ENCODE peak calls at places on chromosomes 12 and 14, in six cellular contexts. One of them, this sample, is unnamed.

GRCh38 chr14:71266994-71267636 is 359.9 kb downstream of the PCNX1 start:
- DNase-seq in GM23338: no peak
- DNase-seq in activated CD8-positive, alpha-beta memory T cell treated with anti-CD3 and anti-CD28 coated beads, Interleukin-2, amount 50 U/mL, for 48 hours: no peak
- DNase-seq in stimulated activated naive B cell treated with anti-CD40 and anti-IgM and Interleukin-4, amounts not matched to agents 10 μg/mL and 1 μg/mL and 100 μg/mL, for 72 hours: peak
- DNase-seq in pons: no peak
- DNase-seq in NCI-H1436: no peak
- DNase-seq in this sample: no peak

GRCh38 chr14:74642011-74642410 is 30.0 kb upstream of the LTBP2 start:
- DNase-seq in GM23338: no peak
- DNase-seq in activated CD8-positive, alpha-beta memory T cell treated with anti-CD3 and anti-CD28 coated beads, Interleukin-2, amount 50 U/mL, for 48 hours: no peak
- DNase-seq in NCI-H1436: no peak
- DNase-seq in pons: no peak
- DNase-seq in stimulated activated naive B cell treated with anti-CD40 and anti-IgM and Interleukin-4, amounts not matched to agents 10 μg/mL and 1 μg/mL and 100 μg/mL, for 72 hours: no peak
- DNase-seq in this sample: no peak

GRCh38 chr14:56724013-56724412 is 86.3 kb downstream of the OTX2 start:
- DNase-seq in NCI-H1436: no peak
- DNase-seq in GM23338: no peak
- DNase-seq in activated CD8-positive, alpha-beta memory T cell treated with anti-CD3 and anti-CD28 coated beads, Interleukin-2, amount 50 U/mL, for 48 hours: no peak
- DNase-seq in pons: no peak
- DNase-seq in stimulated activated naive B cell treated with anti-CD40 and anti-IgM and Interleukin-4, amounts not matched to agents 10 μg/mL and 1 μg/mL and 100 μg/mL, for 72 hours: no peak
- DNase-seq in this sample: no peak

GRCh38 chr12:45726594-45727300 is 2.8 kb upstream of the ARID2 start:
- DNase-seq in pons: peak
- DNase-seq in GM23338: peak
- DNase-seq in stimulated activated naive B cell treated with anti-CD40 and anti-IgM and Interleukin-4, amounts not matched to agents 10 μg/mL and 1 μg/mL and 100 μg/mL, for 72 hours: no peak
- DNase-seq in activated CD8-positive, alpha-beta memory T cell treated with anti-CD3 and anti-CD28 coated beads, Interleukin-2, amount 50 U/mL, for 48 hours: peak
- DNase-seq in NCI-H1436: no peak
- DNase-seq in this sample: peak

GRCh38 chr12:21502164-21502496 is 541 bp downstream of the GOLT1B start:
- DNase-seq in GM23338: no peak
- DNase-seq in pons: no peak
- DNase-seq in NCI-H1436: no peak
- DNase-seq in stimulated activated naive B cell treated with anti-CD40 and anti-IgM and Interleukin-4, amounts not matched to agents 10 μg/mL and 1 μg/mL and 100 μg/mL, for 72 hours: no peak
- DNase-seq in activated CD8-positive, alpha-beta memory T cell treated with anti-CD3 and anti-CD28 coated beads, Interleukin-2, amount 50 U/mL, for 48 hours: no peak
- DNase-seq in this sample: no peak

GRCh38 chr14:59333668-59334067 is 131.5 kb downstream of the GPR135 start:
- DNase-seq in NCI-H1436: peak
- DNase-seq in stimulated activated naive B cell treated with anti-CD40 and anti-IgM and Interleukin-4, amounts not matched to agents 10 μg/mL and 1 μg/mL and 100 μg/mL, for 72 hours: no peak
- DNase-seq in pons: peak
- DNase-seq in activated CD8-positive, alpha-beta memory T cell treated with anti-CD3 and anti-CD28 coated beads, Interleukin-2, amount 50 U/mL, for 48 hours: no peak
- DNase-seq in GM23338: no peak
- DNase-seq in this sample: no peak

GRCh38 chr12:125561-125960 is 59.0 kb downstream of the IQSEC3 start:
- DNase-seq in activated CD8-positive, alpha-beta memory T cell treated with anti-CD3 and anti-CD28 coated beads, Interleukin-2, amount 50 U/mL, for 48 hours: no peak
- DNase-seq in stimulated activated naive B cell treated with anti-CD40 and anti-IgM and Interleukin-4, amounts not matched to agents 10 μg/mL and 1 μg/mL and 100 μg/mL, for 72 hours: no peak
- DNase-seq in NCI-H1436: no peak
- DNase-seq in GM23338: no peak
- DNase-seq in pons: no peak
- DNase-seq in this sample: no peak

GRCh38 chr12:19222566-19222965 is 93.0 kb downstream of the PLEKHA5 start:
- DNase-seq in GM23338: no peak
- DNase-seq in pons: no peak
- DNase-seq in NCI-H1436: no peak
- DNase-seq in activated CD8-positive, alpha-beta memory T cell treated with anti-CD3 and anti-CD28 coated beads, Interleukin-2, amount 50 U/mL, for 48 hours: no peak
- DNase-seq in stimulated activated naive B cell treated with anti-CD40 and anti-IgM and Interleukin-4, amounts not matched to agents 10 μg/mL and 1 μg/mL and 100 μg/mL, for 72 hours: no peak
- DNase-seq in this sample: peak

GRCh38 chr12:88750867-88751543 is 170.7 kb upstream of the KITLG start:
- DNase-seq in GM23338: no peak
- DNase-seq in stimulated activated naive B cell treated with anti-CD40 and anti-IgM and Interleukin-4, amounts not matched to agents 10 μg/mL and 1 μg/mL and 100 μg/mL, for 72 hours: no peak
- DNase-seq in pons: no peak
- DNase-seq in NCI-H1436: no peak
- DNase-seq in activated CD8-positive, alpha-beta memory T cell treated with anti-CD3 and anti-CD28 coated beads, Interleukin-2, amount 50 U/mL, for 48 hours: no peak
- DNase-seq in this sample: no peak

GRCh38 chr14:68255697-68256178 is 436.2 kb downstream of the RAD51B start:
- DNase-seq in activated CD8-positive, alpha-beta memory T cell treated with anti-CD3 and anti-CD28 coated beads, Interleukin-2, amount 50 U/mL, for 48 hours: no peak
- DNase-seq in stimulated activated naive B cell treated with anti-CD40 and anti-IgM and Interleukin-4, amounts not matched to agents 10 μg/mL and 1 μg/mL and 100 μg/mL, for 72 hours: no peak
- DNase-seq in GM23338: no peak
- DNase-seq in NCI-H1436: no peak
- DNase-seq in pons: no peak
- DNase-seq in this sample: no peak

GRCh38 chr14:59905193-59905592 is 14.8 kb upstream of the LRRC9 start:
- DNase-seq in pons: no peak
- DNase-seq in NCI-H1436: no peak
- DNase-seq in activated CD8-positive, alpha-beta memory T cell treated with anti-CD3 and anti-CD28 coated beads, Interleukin-2, amount 50 U/mL, for 48 hours: no peak
- DNase-seq in stimulated activated naive B cell treated with anti-CD40 and anti-IgM and Interleukin-4, amounts not matched to agents 10 μg/mL and 1 μg/mL and 100 μg/mL, for 72 hours: no peak
- DNase-seq in GM23338: no peak
- DNase-seq in this sample: no peak

GRCh38 chr12:13631873-13632272 is 349.5 kb downstream of the GRIN2B start:
- DNase-seq in NCI-H1436: no peak
- DNase-seq in stimulated activated naive B cell treated with anti-CD40 and anti-IgM and Interleukin-4, amounts not matched to agents 10 μg/mL and 1 μg/mL and 100 μg/mL, for 72 hours: no peak
- DNase-seq in activated CD8-positive, alpha-beta memory T cell treated with anti-CD3 and anti-CD28 coated beads, Interleukin-2, amount 50 U/mL, for 48 hours: no peak
- DNase-seq in GM23338: no peak
- DNase-seq in pons: peak
- DNase-seq in this sample: no peak

GRCh38 chr12:2877047-2877958 is at the start of the genes FOXM1 and RHNO1:
- DNase-seq in NCI-H1436: peak
- DNase-seq in stimulated activated naive B cell treated with anti-CD40 and anti-IgM and Interleukin-4, amounts not matched to agents 10 μg/mL and 1 μg/mL and 100 μg/mL, for 72 hours: peak
- DNase-seq in GM23338: peak
- DNase-seq in pons: peak
- DNase-seq in activated CD8-positive, alpha-beta memory T cell treated with anti-CD3 and anti-CD28 coated beads, Interleukin-2, amount 50 U/mL, for 48 hours: peak
- DNase-seq in this sample: peak

GRCh38 chr12:2396448-2396871 is 343.7 kb downstream of the CACNA1C start:
- DNase-seq in NCI-H1436: no peak
- DNase-seq in activated CD8-positive, alpha-beta memory T cell treated with anti-CD3 and anti-CD28 coated beads, Interleukin-2, amount 50 U/mL, for 48 hours: no peak
- DNase-seq in stimulated activated naive B cell treated with anti-CD40 and anti-IgM and Interleukin-4, amounts not matched to agents 10 μg/mL and 1 μg/mL and 100 μg/mL, for 72 hours: no peak
- DNase-seq in pons: no peak
- DNase-seq in GM23338: no peak
- DNase-seq in this sample: no peak

GRCh38 chr12:32501835-32502333 is 102.5 kb downstream of the FGD4 start:
- DNase-seq in pons: peak
- DNase-seq in NCI-H1436: peak
- DNase-seq in stimulated activated naive B cell treated with anti-CD40 and anti-IgM and Interleukin-4, amounts not matched to agents 10 μg/mL and 1 μg/mL and 100 μg/mL, for 72 hours: no peak
- DNase-seq in activated CD8-positive, alpha-beta memory T cell treated with anti-CD3 and anti-CD28 coated beads, Interleukin-2, amount 50 U/mL, for 48 hours: no peak
- DNase-seq in GM23338: peak
- DNase-seq in this sample: peak

GRCh38 chr14:106511411-106512198 is 985.2 kb downstream of the TMEM121 start:
- DNase-seq in pons: no peak
- DNase-seq in stimulated activated naive B cell treated with anti-CD40 and anti-IgM and Interleukin-4, amounts not matched to agents 10 μg/mL and 1 μg/mL and 100 μg/mL, for 72 hours: no peak
- DNase-seq in activated CD8-positive, alpha-beta memory T cell treated with anti-CD3 and anti-CD28 coated beads, Interleukin-2, amount 50 U/mL, for 48 hours: no peak
- DNase-seq in GM23338: no peak
- DNase-seq in NCI-H1436: no peak
- DNase-seq in this sample: no peak

GRCh38 chr12:53843545-53843944 is 91.8 kb upstream of the CISTR start:
- DNase-seq in GM23338: no peak
- DNase-seq in NCI-H1436: no peak
- DNase-seq in pons: no peak
- DNase-seq in activated CD8-positive, alpha-beta memory T cell treated with anti-CD3 and anti-CD28 coated beads, Interleukin-2, amount 50 U/mL, for 48 hours: no peak
- DNase-seq in stimulated activated naive B cell treated with anti-CD40 and anti-IgM and Interleukin-4, amounts not matched to agents 10 μg/mL and 1 μg/mL and 100 μg/mL, for 72 hours: no peak
- DNase-seq in this sample: no peak

GRCh38 chr12:53985900-53986685 is 1.1 kb downstream of the HOXC10 start:
- DNase-seq in stimulated activated naive B cell treated with anti-CD40 and anti-IgM and Interleukin-4, amounts not matched to agents 10 μg/mL and 1 μg/mL and 100 μg/mL, for 72 hours: no peak
- DNase-seq in pons: no peak
- DNase-seq in activated CD8-positive, alpha-beta memory T cell treated with anti-CD3 and anti-CD28 coated beads, Interleukin-2, amount 50 U/mL, for 48 hours: no peak
- DNase-seq in NCI-H1436: no peak
- DNase-seq in GM23338: peak
- DNase-seq in this sample: no peak

GRCh38 chr12:108732489-108732888 is 1.2 kb upstream of the CORO1C start:
- DNase-seq in NCI-H1436: no peak
- DNase-seq in pons: no peak
- DNase-seq in GM23338: no peak
- DNase-seq in stimulated activated naive B cell treated with anti-CD40 and anti-IgM and Interleukin-4, amounts not matched to agents 10 μg/mL and 1 μg/mL and 100 μg/mL, for 72 hours: no peak
- DNase-seq in activated CD8-positive, alpha-beta memory T cell treated with anti-CD3 and anti-CD28 coated beads, Interleukin-2, amount 50 U/mL, for 48 hours: no peak
- DNase-seq in this sample: no peak

GRCh38 chr12:42893802-42894201 is 304.3 kb upstream of the PRICKLE1 start:
- DNase-seq in pons: peak
- DNase-seq in stimulated activated naive B cell treated with anti-CD40 and anti-IgM and Interleukin-4, amounts not matched to agents 10 μg/mL and 1 μg/mL and 100 μg/mL, for 72 hours: no peak
- DNase-seq in GM23338: no peak
- DNase-seq in activated CD8-positive, alpha-beta memory T cell treated with anti-CD3 and anti-CD28 coated beads, Interleukin-2, amount 50 U/mL, for 48 hours: no peak
- DNase-seq in NCI-H1436: no peak
- DNase-seq in this sample: no peak

GRCh38 chr12:95215925-95216324 is 1.3 kb downstream of the FGD6 start:
- DNase-seq in NCI-H1436: no peak
- DNase-seq in activated CD8-positive, alpha-beta memory T cell treated with anti-CD3 and anti-CD28 coated beads, Interleukin-2, amount 50 U/mL, for 48 hours: no peak
- DNase-seq in pons: peak
- DNase-seq in GM23338: peak
- DNase-seq in stimulated activated naive B cell treated with anti-CD40 and anti-IgM and Interleukin-4, amounts not matched to agents 10 μg/mL and 1 μg/mL and 100 μg/mL, for 72 hours: no peak
- DNase-seq in this sample: no peak

GRCh38 chr14:55697358-55697985 is 117.5 kb downstream of the KTN1 start:
- DNase-seq in activated CD8-positive, alpha-beta memory T cell treated with anti-CD3 and anti-CD28 coated beads, Interleukin-2, amount 50 U/mL, for 48 hours: no peak
- DNase-seq in stimulated activated naive B cell treated with anti-CD40 and anti-IgM and Interleukin-4, amounts not matched to agents 10 μg/mL and 1 μg/mL and 100 μg/mL, for 72 hours: no peak
- DNase-seq in GM23338: peak
- DNase-seq in NCI-H1436: no peak
- DNase-seq in pons: no peak
- DNase-seq in this sample: no peak

GRCh38 chr14:28101992-28102391 is 664.6 kb upstream of the FOXG1 start:
- DNase-seq in NCI-H1436: peak
- DNase-seq in activated CD8-positive, alpha-beta memory T cell treated with anti-CD3 and anti-CD28 coated beads, Interleukin-2, amount 50 U/mL, for 48 hours: no peak
- DNase-seq in pons: peak
- DNase-seq in stimulated activated naive B cell treated with anti-CD40 and anti-IgM and Interleukin-4, amounts not matched to agents 10 μg/mL and 1 μg/mL and 100 μg/mL, for 72 hours: no peak
- DNase-seq in GM23338: no peak
- DNase-seq in this sample: peak

GRCh38 chr12:31850268-31850667 is 108.9 kb upstream of the RESF1 start:
- DNase-seq in GM23338: no peak
- DNase-seq in NCI-H1436: no peak
- DNase-seq in pons: no peak
- DNase-seq in activated CD8-positive, alpha-beta memory T cell treated with anti-CD3 and anti-CD28 coated beads, Interleukin-2, amount 50 U/mL, for 48 hours: no peak
- DNase-seq in stimulated activated naive B cell treated with anti-CD40 and anti-IgM and Interleukin-4, amounts not matched to agents 10 μg/mL and 1 μg/mL and 100 μg/mL, for 72 hours: no peak
- DNase-seq in this sample: no peak

GRCh38 chr14:57461777-57462320 is 31.8 kb downstream of the CCDC198 start:
- DNase-seq in GM23338: no peak
- DNase-seq in activated CD8-positive, alpha-beta memory T cell treated with anti-CD3 and anti-CD28 coated beads, Interleukin-2, amount 50 U/mL, for 48 hours: no peak
- DNase-seq in NCI-H1436: no peak
- DNase-seq in pons: no peak
- DNase-seq in stimulated activated naive B cell treated with anti-CD40 and anti-IgM and Interleukin-4, amounts not matched to agents 10 μg/mL and 1 μg/mL and 100 μg/mL, for 72 hours: no peak
- DNase-seq in this sample: no peak

GRCh38 chr14:94000986-94001385 is 3.9 kb downstream of the CCDC197 start:
- DNase-seq in NCI-H1436: no peak
- DNase-seq in stimulated activated naive B cell treated with anti-CD40 and anti-IgM and Interleukin-4, amounts not matched to agents 10 μg/mL and 1 μg/mL and 100 μg/mL, for 72 hours: no peak
- DNase-seq in activated CD8-positive, alpha-beta memory T cell treated with anti-CD3 and anti-CD28 coated beads, Interleukin-2, amount 50 U/mL, for 48 hours: no peak
- DNase-seq in pons: no peak
- DNase-seq in GM23338: no peak
- DNase-seq in this sample: no peak

GRCh38 chr12:26271889-26272492 is 76.6 kb downstream of the SSPN start:
- DNase-seq in pons: peak
- DNase-seq in NCI-H1436: no peak
- DNase-seq in stimulated activated naive B cell treated with anti-CD40 and anti-IgM and Interleukin-4, amounts not matched to agents 10 μg/mL and 1 μg/mL and 100 μg/mL, for 72 hours: no peak
- DNase-seq in activated CD8-positive, alpha-beta memory T cell treated with anti-CD3 and anti-CD28 coated beads, Interleukin-2, amount 50 U/mL, for 48 hours: no peak
- DNase-seq in GM23338: no peak
- DNase-seq in this sample: no peak

GRCh38 chr14:53193193-53193592 is 40.1 kb upstream of the DDHD1 start:
- DNase-seq in GM23338: no peak
- DNase-seq in activated CD8-positive, alpha-beta memory T cell treated with anti-CD3 and anti-CD28 coated beads, Interleukin-2, amount 50 U/mL, for 48 hours: no peak
- DNase-seq in stimulated activated naive B cell treated with anti-CD40 and anti-IgM and Interleukin-4, amounts not matched to agents 10 μg/mL and 1 μg/mL and 100 μg/mL, for 72 hours: no peak
- DNase-seq in pons: no peak
- DNase-seq in NCI-H1436: no peak
- DNase-seq in this sample: no peak

GRCh38 chr14:66476964-66477363 is 9.2 kb upstream of the CCDC196 start:
- DNase-seq in GM23338: no peak
- DNase-seq in activated CD8-positive, alpha-beta memory T cell treated with anti-CD3 and anti-CD28 coated beads, Interleukin-2, amount 50 U/mL, for 48 hours: no peak
- DNase-seq in stimulated activated naive B cell treated with anti-CD40 and anti-IgM and Interleukin-4, amounts not matched to agents 10 μg/mL and 1 μg/mL and 100 μg/mL, for 72 hours: no peak
- DNase-seq in NCI-H1436: no peak
- DNase-seq in pons: no peak
- DNase-seq in this sample: no peak